ENCODE peak calls at places on chromosomes 12 and 14, in four cellular contexts. G is CD8-positive, alpha-beta memory T cell; V is body of pancreas; K is GM23338. P is an unnamed sample. For H3K36me3 and H3K27me3, the result is how much of the 10 kb centered on the place peaks cover.

GRCh38 chr14:91154851-91155625 is 41.2 kb downstream of the DGLUCY start:
- DNase-seq in V (peak), G (peak), K (no peak), P (no peak)

GRCh38 chr12:28313631-28314030 is 123.4 kb downstream of the CCDC91 start:
- DNase-seq in G (no peak), V (no peak), K (no peak), P (no peak)

GRCh38 chr12:109393437-109394345 is 46.0 kb downstream of the MYO1H start:
- DNase-seq in V (peak), K (peak), G (peak), P (peak)

GRCh38 chr14:20387577-20387976 is 25.7 kb downstream of the TEP1 start:
- DNase-seq in G (no peak), K (no peak), V (no peak), P (no peak)

GRCh38 chr12:122793685-122794106 is 19.3 kb downstream of the CCDC62 start:
- DNase-seq in V (peak), K (peak), G (no peak), P (peak)

GRCh38 chr14:35292770-35293561 is 784 bp downstream of the PSMA6 start:
- DNase-seq in V (no peak), G (no peak), K (no peak), P (no peak)

GRCh38 chr12:93892431-93893210 is 215.4 kb downstream of the CRADD start:
- DNase-seq in V (no peak), K (peak), G (no peak), P (no peak)

GRCh38 chr12:30457621-30458289 is 237.9 kb downstream of the IPO8 start:
- DNase-seq in K (peak), V (no peak), G (no peak), P (no peak)

GRCh38 chr14:67446371-67447032 is 34.5 kb upstream of the PLEK2 start:
- DNase-seq in V (peak), K (no peak), G (no peak), P (no peak)

GRCh38 chr12:55612646-55613045 is 24.0 kb upstream of the OR10P1 start:
- DNase-seq in K (no peak), V (no peak), G (no peak), P (no peak)

GRCh38 chr12:80211671-80212070 is 112.3 kb downstream of the OTOGL start:
- DNase-seq in K (no peak), V (no peak), G (no peak), P (no peak)

GRCh38 chr12:88188180-88188579 is 46.1 kb downstream of the TMTC3 start:
- DNase-seq in V (no peak), G (no peak), K (no peak), P (no peak)

GRCh38 chr12:123840765-123841425 is 78.8 kb downstream of the DNAH10 start:
- DNase-seq in V (no peak), K (no peak), G (no peak), P (no peak)

GRCh38 chr12:132502149-132502881 is 12.4 kb downstream of the FBRSL1 start:
- DNase-seq in G (no peak), K (peak), V (peak), P (peak)

GRCh38 chr14:82999802-83000201 is 1466.1 kb upstream of the SEL1L start:
- DNase-seq in K (peak), G (no peak), V (no peak), P (peak)

GRCh38 chr14:72439707-72440106 is 454.2 kb downstream of the DPF3 start:
- DNase-seq in G (no peak), V (no peak), K (no peak), P (no peak)

GRCh38 chr12:52672321-52672933 is 7.8 kb downstream of the KRT1 start:
- DNase-seq in G (no peak), V (no peak), K (no peak), P (no peak)

GRCh38 chr12:53340398-53340797 is 4.2 kb upstream of the SP7 start:
- DNase-seq in G (no peak), K (no peak), V (no peak), P (no peak)

GRCh38 chr14:69335421-69335820 is 62.7 kb downstream of the ERH start:
- DNase-seq in V (no peak), G (no peak), K (no peak), P (no peak)

GRCh38 chr12:129520736-129521135 is 383.1 kb downstream of the TMEM132D start:
- DNase-seq in G (no peak), V (no peak), K (no peak), P (no peak)

GRCh38 chr12:96766232-96766631 is 140.8 kb upstream of the NEDD1 start:
- DNase-seq in K (peak), V (no peak), G (no peak), P (no peak)

GRCh38 chr14:96722751-96723150 is 74.4 kb upstream of the VRK1 start:
- DNase-seq in K (peak), G (no peak), V (no peak), P (no peak)

GRCh38 chr14:105260826-105261438 is 12.6 kb downstream of the BTBD6 start:
- DNase-seq in G (no peak), V (no peak), K (no peak), P (no peak)

GRCh38 chr12:106380954-106381353 is 23.4 kb downstream of the POLR3B start:
- DNase-seq in G (no peak), V (no peak), K (no peak), P (no peak)
- H3K36me3 ChIP-seq in G (under half), V (under half), K (under half), P (half or more)

GRCh38 chr12:48198619-48198973 is 4.5 kb downstream of the OR10AD1 start:
- DNase-seq in G (peak), K (peak), V (peak), P (no peak)

GRCh38 chr12:48197967-48198618 is 5.0 kb downstream of the OR10AD1 start:
- DNase-seq in G (peak), K (peak), V (peak), P (peak)

GRCh38 chr12:48201091-48201490 is 2.0 kb downstream of the OR10AD1 start:
- DNase-seq in K (no peak), G (no peak), V (no peak), P (no peak)

GRCh38 chr12:48198985-48199384 is 4.1 kb downstream of the OR10AD1 start:
- DNase-seq in K (no peak), G (no peak), V (no peak), P (no peak)

DNA sequence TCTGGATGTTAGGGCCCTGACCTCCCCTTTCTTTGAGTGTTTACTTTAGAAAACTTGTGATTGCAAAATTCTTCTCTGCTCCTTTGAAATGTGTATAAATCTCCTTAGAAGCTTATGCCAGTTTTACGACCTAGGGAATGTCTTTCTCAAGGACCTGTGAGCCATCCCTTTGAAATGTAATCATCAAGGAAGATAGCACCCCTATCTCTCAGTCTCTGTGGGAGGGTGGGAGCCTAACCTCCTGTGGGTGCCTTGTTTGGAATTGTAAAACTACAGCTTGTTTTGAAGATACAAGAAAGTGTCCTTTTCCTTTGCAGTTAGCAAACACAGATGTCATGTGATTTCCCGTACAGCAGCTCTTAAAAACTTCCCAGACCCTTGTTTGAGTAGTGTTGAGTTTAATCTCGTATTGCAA is 3.3 kb downstream of the OR10AD1 start:
- DNase-seq in G (no peak), K (peak), V (no peak), P (no peak)
- H3K27me3 ChIP-seq in G (under half), K (half or more), V (under half), P (under half)

DNA sequence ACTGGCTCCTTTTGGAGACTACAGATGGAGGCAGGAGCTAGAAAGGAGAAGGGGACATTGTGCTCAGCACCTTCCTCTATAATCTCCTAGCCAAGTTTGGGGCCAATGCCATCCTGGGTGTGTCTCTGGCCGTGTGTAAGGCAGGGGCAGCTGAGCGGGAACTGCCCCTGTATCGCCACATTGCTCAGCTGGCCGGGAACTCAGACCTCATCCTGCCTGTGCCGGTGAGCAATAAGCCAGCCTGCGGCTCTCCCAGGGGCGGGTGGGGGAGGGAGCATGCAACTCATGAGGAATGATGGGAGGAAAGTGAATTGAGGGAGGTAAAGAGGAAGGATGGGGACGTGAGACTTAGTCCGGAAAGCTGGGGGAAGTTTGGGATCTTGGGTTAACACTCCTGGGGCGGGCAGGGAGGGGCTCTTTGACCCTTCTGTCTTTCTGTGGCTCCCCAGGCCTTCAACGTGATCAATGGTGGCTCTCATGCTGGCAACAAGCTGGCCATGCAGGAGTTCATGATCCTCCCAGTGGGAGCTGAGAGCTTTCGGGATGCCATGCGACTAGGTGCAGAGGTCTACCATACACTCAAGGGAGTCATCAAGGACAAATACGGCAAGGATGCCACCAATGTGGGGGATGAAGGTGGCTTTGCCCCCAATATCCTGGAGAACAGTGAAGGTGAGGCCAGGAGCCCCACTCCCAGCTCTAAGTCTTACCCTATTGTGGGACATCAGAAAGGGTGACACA is 3.3 kb downstream of the ENO2 start:
- DNase-seq in K (peak), V (no peak), G (no peak), P (peak)
- H3K36me3 ChIP-seq in K (under half), V (under half), G (under half), P (under half)

GRCh38 chr12:33438890-33439586 is 581 bp downstream of the SYT10 start:
- DNase-seq in G (no peak), K (peak), V (no peak), P (no peak)
- H3K27me3 ChIP-seq in G (under half), K (under half), V (under half), P (under half)

P was measured in Karpas-422.